ENCODE peak calls at places on chromosomes 1 and 21, in nine cellular contexts. C is fibroblast of the conjunctiva; H is fibroblast of mammary gland; N is hepatic stellate cell; D is activated T-helper 9 cell treated with anti-CD3 and anti-CD28 coated beads, Interleukin-2, amount 50 U/mL, for 16 hours; Y is activated effector memory CD4-positive, alpha-beta T cell treated with Interleukin-2 at 50 U/mL for 16 hours; G is amniotic stem cell; F is mammary epithelial cell; I is GM04504. X is an unnamed sample.

GRCh38 chr21:45634511-45635183 is 8.9 kb upstream of the PCBP3 start:
- DNase-seq in C (no peak), H (peak; percentile 59), N (no peak), D (no peak), Y (no peak), G (no peak), F (no peak), I (no peak), X (no peak)

GRCh38 chr1:78797108-78797781 is 147.6 kb downstream of the IFI44 start:
- DNase-seq in C (no peak), H (no peak), N (no peak), D (no peak), Y (no peak), G (no peak), F (no peak), I (no peak), X (no peak)

GRCh38 chr1:116147972-116148371 is 36.8 kb downstream of the MAB21L3 start:
- DNase-seq in C (no peak), H (no peak), N (no peak), D (no peak), Y (no peak), G (no peak), F (no peak), I (no peak), X (no peak)

GRCh38 chr1:30322859-30323257 is 400.5 kb downstream of the MATN1 start:
- DNase-seq in C (no peak), H (no peak), N (no peak), D (no peak), Y (no peak), G (no peak), F (no peak), I (no peak), X (no peak)

GRCh38 chr1:93595266-93595665 is 86.4 kb downstream of the BCAR3 start:
- DNase-seq in C (no peak), H (peak; percentile 87), N (peak; percentile 58), D (no peak), Y (no peak), G (no peak), F (no peak), I (peak; percentile 60), X (no peak)

GRCh38 chr1:154115180-154115579 is 39.7 kb downstream of the NUP210L start:
- DNase-seq in C (no peak), H (no peak), N (no peak), D (no peak), Y (no peak), G (no peak), F (no peak), I (no peak), X (no peak)

GRCh38 chr1:230250061-230250460 is 176.1 kb downstream of the PGBD5 start:
- DNase-seq in C (no peak), H (no peak), N (no peak), D (no peak), Y (no peak), G (no peak), F (no peak), I (no peak), X (no peak)

GRCh38 chr21:30083120-30083945 is 83.3 kb downstream of the CLDN17 start:
- DNase-seq in C (no peak), H (no peak), N (no peak), D (no peak), Y (no peak), G (no peak), F (peak; percentile 2), I (no peak), X (no peak)

GRCh38 chr1:51850420-51851297 is 27.9 kb downstream of the NRDC start:
- DNase-seq in C (no peak), H (no peak), N (no peak), D (no peak), Y (no peak), G (no peak), F (no peak), I (no peak), X (no peak)

GRCh38 chr1:51594716-51595115 is 22.2 kb upstream of the OSBPL9 start:
- DNase-seq in C (no peak), H (no peak), N (no peak), D (no peak), Y (no peak), G (no peak), F (no peak), I (no peak), X (no peak)

GRCh38 chr21:20040768-20041167 is 957.4 kb upstream of the NCAM2 start:
- DNase-seq in C (peak; percentile 17), H (no peak), N (no peak), D (no peak), Y (no peak), G (no peak), F (no peak), I (no peak), X (no peak)

GRCh38 chr21:26941436-26941835 is 25.5 kb downstream of the ADAMTS5 start:
- DNase-seq in C (no peak), H (peak; percentile 38), N (no peak), D (no peak), Y (no peak), G (no peak), F (no peak), I (no peak), X (no peak)

GRCh38 chr1:100649128-100649527 is 70.4 kb upstream of the VCAM1 start:
- DNase-seq in C (no peak), H (peak; percentile 33), N (no peak), D (no peak), Y (no peak), G (no peak), F (no peak), I (no peak), X (no peak)

GRCh38 chr1:222798111-222798510 is 16.7 kb upstream of the DISP1 start:
- DNase-seq in C (no peak), H (peak; percentile 60), N (peak; percentile 24), D (no peak), Y (no peak), G (no peak), F (peak; percentile 56), I (no peak), X (no peak)

GRCh38 chr1:24323281-24323680 is 4.1 kb downstream of the GRHL3 start:
- DNase-seq in C (no peak), H (no peak), N (no peak), D (no peak), Y (no peak), G (no peak), F (peak; percentile 88), I (no peak), X (no peak)

GRCh38 chr1:158002630-158003408 is 9.4 kb downstream of the KIRREL1 start:
- DNase-seq in C (no peak), H (no peak), N (peak; percentile 50), D (no peak), Y (no peak), G (peak; percentile 44), F (peak; percentile 38), I (no peak), X (no peak)

GRCh38 chr1:33152685-33153432 is 29.0 kb downstream of the TRIM62 start:
- DNase-seq in C (peak; percentile 89), H (peak; percentile 78), N (peak; percentile 77), D (no peak), Y (no peak), G (no peak), F (no peak), I (no peak), X (no peak)

GRCh38 chr1:243213045-243213787 is 41.9 kb downstream of the CEP170 start:
- DNase-seq in C (peak; percentile 69), H (peak; percentile 82), N (peak; percentile 17), D (no peak), Y (no peak), G (no peak), F (peak; percentile 12), I (peak; percentile 44), X (no peak)

GRCh38 chr1:204651843-204652421 is 33.6 kb downstream of the LRRN2 start:
- DNase-seq in C (no peak), H (no peak), N (no peak), D (no peak), Y (no peak), G (no peak), F (no peak), I (no peak), X (no peak)

GRCh38 chr1:154431586-154432373 is 26.6 kb downstream of the IL6R start:
- DNase-seq in C (peak; percentile 67), H (peak; percentile 100), N (peak; percentile 85), D (peak; percentile 63), Y (no peak), G (no peak), F (peak; percentile 99), I (peak; percentile 97), X (peak; percentile 62)

GRCh38 chr1:6037338-6037762 is 8.3 kb upstream of the KCNAB2 start:
- DNase-seq in C (no peak), H (peak; percentile 80), N (peak; percentile 96), D (no peak), Y (no peak), G (no peak), F (no peak), I (peak; percentile 72), X (peak; percentile 34)

GRCh38 chr1:153612111-153612754 is 704 bp downstream of the S100A16 start:
- DNase-seq in C (no peak), H (no peak), N (no peak), D (no peak), Y (no peak), G (no peak), F (no peak), I (no peak), X (no peak)

GRCh38 chr21:27683292-27683691 is 716.4 kb upstream of the ADAMTS5 start:
- DNase-seq in C (no peak), H (no peak), N (no peak), D (no peak), Y (no peak), G (no peak), F (peak; percentile 52), I (no peak), X (no peak)

GRCh38 chr1:59446257-59446901 is 149.5 kb downstream of the FGGY start:
- DNase-seq in C (peak; percentile 89), H (peak; percentile 97), N (peak; percentile 43), D (no peak), Y (no peak), G (peak; percentile 66), F (peak; percentile 62), I (peak; percentile 68), X (no peak)

GRCh38 chr1:17068789-17069188 is 15.0 kb upstream of the SDHB start:
- DNase-seq in C (no peak), H (no peak), N (no peak), D (no peak), Y (no peak), G (no peak), F (no peak), I (no peak), X (no peak)

GRCh38 chr1:173392895-173393654 is 84.1 kb upstream of the PRDX6 start:
- DNase-seq in C (peak; percentile 66), H (peak; percentile 96), N (peak; percentile 47), D (no peak), Y (no peak), G (peak; percentile 19), F (peak; percentile 76), I (peak; percentile 93), X (no peak)

GRCh38 chr1:156859523-156860112 is 701 bp upstream of the INSRR start:
- DNase-seq in C (no peak), H (no peak), N (peak; percentile 61), D (no peak), Y (peak; percentile 15), G (no peak), F (peak; percentile 27), I (no peak), X (no peak)

GRCh38 chr1:9753121-9753531 is 70.6 kb downstream of the CLSTN1 start:
- DNase-seq in C (peak; percentile 61), H (peak; percentile 82), N (peak; percentile 63), D (no peak), Y (no peak), G (peak; percentile 58), F (peak; percentile 66), I (peak; percentile 54), X (peak; percentile 17)

X was measured in brain pericyte.